ENCODE peak calls at places on chromosome 6, in four cellular contexts. N is heart left ventricle, T is GM12878, M is IMR-90. B is an unnamed sample. For H3K4me1, the result is how much of the 10 kb centered on the place peaks cover.

GRCh38 chr6:2799936-2800527 is 34.8 kb downstream of the WRNIP1 start:
- DNase-seq in M (no peak), N (no peak), T (no peak), B (no peak)

GRCh38 chr6:14966111-14966901 is 279.6 kb upstream of the JARID2 start:
- DNase-seq in N (no peak), M (peak), T (no peak), B (no peak)

GRCh38 chr6:125346926-125347563 is 45.3 kb upstream of the HDDC2 start:
- DNase-seq in T (peak), N (no peak), M (no peak), B (no peak)

GRCh38 chr6:14452567-14453527 is 335.3 kb downstream of the CD83 start:
- DNase-seq in T (peak), M (no peak), N (no peak), B (no peak)

GRCh38 chr6:961407-961930 is 268.5 kb upstream of the EXOC2 start:
- DNase-seq in N (no peak), T (no peak), M (no peak), B (no peak)

GRCh38 chr6:108673602-108674001 is 112.9 kb downstream of the FOXO3 start:
- DNase-seq in M (peak), N (no peak), T (no peak), B (no peak)

GRCh38 chr6:25193147-25193864 is 85.9 kb upstream of the CARMIL1 start:
- DNase-seq in M (peak), N (peak), T (no peak), B (peak)

GRCh38 chr6:154414021-154414813 is 57.6 kb upstream of the IPCEF1 start:
- DNase-seq in M (peak), T (no peak), N (no peak), B (no peak)

GRCh38 chr6:42165016-42165415 is 8.1 kb upstream of the GUCA1A start:
- DNase-seq in N (no peak), T (no peak), M (peak), B (no peak)

GRCh38 chr6:54700158-54700557 is 146.4 kb upstream of the FAM83B start:
- DNase-seq in T (no peak), N (no peak), M (no peak), B (no peak)

GRCh38 chr6:54695815-54696214 is 150.8 kb upstream of the FAM83B start:
- DNase-seq in T (no peak), N (no peak), M (no peak), B (no peak)

GRCh38 chr6:54694928-54695532 is 151.5 kb upstream of the FAM83B start:
- DNase-seq in M (no peak), T (no peak), N (no peak), B (no peak)

GRCh38 chr6:54698974-54699373 is 147.6 kb upstream of the FAM83B start:
- DNase-seq in M (no peak), T (peak), N (no peak), B (no peak)

DNA sequence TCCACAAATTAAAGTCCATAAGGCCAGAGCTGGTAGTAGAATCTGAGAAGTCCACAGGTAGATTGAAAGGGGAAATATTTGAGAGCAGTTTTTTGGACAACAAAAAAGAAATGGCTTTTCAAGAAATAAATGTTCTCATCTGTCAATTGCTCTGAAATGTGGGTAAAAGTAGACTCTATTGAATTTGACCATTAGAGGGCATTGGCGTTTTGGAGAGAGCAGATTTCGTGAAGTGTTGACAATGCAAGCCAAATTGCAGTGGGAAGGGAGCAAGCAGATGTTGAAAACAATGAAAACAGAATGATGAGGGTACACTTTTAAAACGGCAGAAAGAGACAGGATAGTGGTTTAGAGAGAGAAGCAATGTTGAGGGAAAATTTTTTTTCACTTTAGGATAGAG is 149.1 kb upstream of the FAM83B start:
- DNase-seq in T (no peak), M (peak), N (no peak), B (no peak)
- TF ChIP-seq CTCF in T (peak), M (peak), N (no peak), B (no peak)

GRCh38 chr6:39791850-39792500 is at the start of gene DAAM2:
- DNase-seq in N (peak), M (peak), T (no peak), B (peak)
- TF ChIP-seq POLR2A in N (no peak), M (no peak), T (no peak), B (peak)

DNA sequence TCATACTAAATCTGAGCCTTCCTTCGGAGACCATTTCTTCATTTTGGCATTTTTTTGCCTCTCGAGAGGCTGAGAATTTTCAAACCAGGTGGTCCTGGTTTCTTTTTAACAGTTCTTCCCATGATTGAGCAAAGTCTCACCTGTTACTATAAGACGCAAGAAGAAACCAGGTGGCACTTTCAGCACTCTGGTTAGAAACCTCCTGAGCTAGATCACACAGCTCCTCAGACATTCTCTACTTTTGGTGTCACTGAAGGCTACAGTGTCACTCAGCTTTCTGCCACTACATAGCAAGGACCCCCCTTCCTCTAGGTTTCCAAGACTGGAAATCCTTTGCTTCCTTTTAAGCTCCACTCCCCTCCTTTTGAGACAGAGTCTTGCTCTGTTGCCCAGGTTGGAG is 7.3 kb downstream of the IFNGR1 start:
- DNase-seq in M (no peak), N (no peak), T (no peak), B (no peak)
- H3K4me1 ChIP-seq in M (under half), N (half or more), T (under half), B (under half)

GRCh38 chr6:133034509-133035206 is 206.5 kb upstream of the EYA4 start:
- DNase-seq in N (no peak), T (no peak), M (no peak), B (no peak)

GRCh38 chr6:133041020-133041419 is 200.1 kb upstream of the EYA4 start:
- DNase-seq in M (no peak), N (peak), T (no peak), B (no peak)

GRCh38 chr6:133042550-133043120 is 198.5 kb upstream of the EYA4 start:
- DNase-seq in N (no peak), M (no peak), T (no peak), B (no peak)

GRCh38 chr6:133040025-133040838 is 200.9 kb upstream of the EYA4 start:
- DNase-seq in M (peak), T (no peak), N (no peak), B (no peak)
- TF ChIP-seq CTCF in M (peak), T (peak), N (peak), B (no peak)

GRCh38 chr6:33412140-33413009 is 1.6 kb downstream of the PHF1 start:
- DNase-seq in M (no peak), N (no peak), T (no peak), B (no peak)

GRCh38 chr6:33410711-33411631 is at the start of gene PHF1:
- DNase-seq in M (peak), T (no peak), N (peak), B (no peak)

GRCh38 chr6:33411632-33412005 is 805 bp downstream of the PHF1 start:
- DNase-seq in N (no peak), T (no peak), M (no peak), B (no peak)

GRCh38 chr6:33407132-33407718 is 3.6 kb upstream of the PHF1 start:
- DNase-seq in N (no peak), M (peak), T (no peak), B (no peak)

GRCh38 chr6:33410050-33410710 is 634 bp upstream of the PHF1 start:
- DNase-seq in T (peak), N (peak), M (peak), B (peak)
- TF ChIP-seq POLR2A in T (peak), N (no peak), M (peak), B (peak)

DNA sequence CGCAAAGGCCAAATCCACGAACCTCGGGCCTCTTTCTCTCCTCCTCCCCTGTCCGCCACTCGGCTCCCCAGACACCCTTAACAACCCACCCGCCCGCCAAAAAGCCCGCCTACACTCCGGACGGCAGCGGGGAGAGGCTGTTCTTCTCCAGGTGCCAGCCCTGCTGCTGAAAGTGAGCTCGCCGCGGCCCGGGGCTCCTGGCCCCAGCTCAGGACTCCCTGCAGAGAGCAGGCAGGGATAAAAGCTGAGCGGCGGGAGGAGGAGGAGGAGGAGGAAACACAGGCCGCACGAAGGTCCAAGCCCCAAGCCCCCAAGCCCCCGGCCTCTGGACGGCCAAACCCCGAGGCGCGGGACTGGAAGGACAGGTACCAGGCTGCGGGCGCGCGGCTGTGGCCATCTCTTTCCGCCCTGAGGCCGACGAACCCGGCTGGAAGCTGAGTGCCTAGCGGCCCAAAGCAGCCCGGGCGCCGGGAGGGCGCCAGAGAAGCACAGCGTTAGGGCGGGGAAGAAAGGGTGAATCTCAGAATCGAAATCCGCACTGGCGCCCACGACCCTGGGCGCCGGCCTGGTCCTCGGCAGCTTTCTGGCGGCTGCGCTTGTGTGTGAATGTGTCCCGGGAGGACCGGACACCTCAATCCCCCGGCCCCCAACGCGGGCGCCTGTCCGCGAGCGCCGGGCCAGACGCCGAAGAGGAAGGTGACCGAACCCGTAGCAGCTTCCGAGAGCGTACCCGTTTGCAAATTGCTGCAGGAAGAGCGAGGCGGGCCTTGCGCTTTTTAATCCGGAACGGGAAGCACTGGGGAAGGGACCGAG is 3.2 kb downstream of the NRN1 start:
- DNase-seq in M (no peak), T (no peak), N (peak), B (no peak)
- H3K4me1 ChIP-seq in M (under half), T (under half), N (under half), B (under half)

GRCh38 chr6:100176951-100177710 is 183.1 kb upstream of the MCHR2 start:
- DNase-seq in N (no peak), M (no peak), T (no peak), B (no peak)

GRCh38 chr6:100173211-100173610 is 179.2 kb upstream of the MCHR2 start:
- DNase-seq in M (no peak), N (no peak), T (no peak), B (no peak)

GRCh38 chr6:100175814-100176275 is 181.8 kb upstream of the MCHR2 start:
- DNase-seq in T (no peak), N (no peak), M (peak), B (no peak)

GRCh38 chr6:100177956-100178355 is 183.9 kb upstream of the MCHR2 start:
- DNase-seq in M (no peak), T (no peak), N (no peak), B (no peak)

GRCh38 chr6:100176321-100176950 is 182.4 kb upstream of the MCHR2 start:
- DNase-seq in N (no peak), M (peak), T (no peak), B (no peak)
- TF ChIP-seq CTCF in N (no peak), M (peak), T (peak), B (no peak)

B was measured in uterus.